ENCODE peak calls at places on chromosomes 12 and 14, in nine cellular contexts. One of them, this sample, is unnamed. For H3K27me3 and H3K9me3, the result is how much of the 10 kb centered on the place peaks cover.

GRCh38 chr12:124232654-124232987 is 62.3 kb upstream of the RFLNA start:
- DNase-seq in colonic mucosa: no peak
- DNase-seq in PC-9: no peak
- DNase-seq in IMR-90: no peak
- DNase-seq in heart left ventricle: no peak
- DNase-seq in Karpas-422: no peak
- DNase-seq in uterus: no peak
- DNase-seq in mammary epithelial cell: no peak
- DNase-seq in H1: no peak
- DNase-seq in this sample: no peak

GRCh38 chr12:47219243-47219642 is 139.5 kb upstream of the AMIGO2 start:
- DNase-seq in colonic mucosa: no peak
- DNase-seq in PC-9: no peak
- DNase-seq in IMR-90: peak
- DNase-seq in heart left ventricle: no peak
- DNase-seq in Karpas-422: no peak
- DNase-seq in uterus: no peak
- DNase-seq in mammary epithelial cell: peak
- DNase-seq in H1: no peak
- DNase-seq in this sample: no peak

GRCh38 chr14:100607611-100607956 is 20.4 kb upstream of the BEGAIN start:
- DNase-seq in colonic mucosa: no peak
- DNase-seq in PC-9: no peak
- DNase-seq in IMR-90: no peak
- DNase-seq in heart left ventricle: no peak
- DNase-seq in Karpas-422: no peak
- DNase-seq in uterus: no peak
- DNase-seq in mammary epithelial cell: no peak
- DNase-seq in H1: no peak
- DNase-seq in this sample: peak

GRCh38 chr12:26097046-26097878 is 27.6 kb downstream of the BHLHE41 start:
- DNase-seq in colonic mucosa: peak
- DNase-seq in PC-9: peak
- DNase-seq in IMR-90: peak
- DNase-seq in heart left ventricle: peak
- DNase-seq in Karpas-422: peak
- DNase-seq in uterus: peak
- DNase-seq in mammary epithelial cell: peak
- DNase-seq in H1: no peak
- DNase-seq in this sample: peak

GRCh38 chr12:20625531-20625930 is 69.6 kb upstream of the SLCO1C1 start:
- DNase-seq in colonic mucosa: no peak
- DNase-seq in PC-9: no peak
- DNase-seq in IMR-90: no peak
- DNase-seq in heart left ventricle: no peak
- DNase-seq in Karpas-422: no peak
- DNase-seq in uterus: no peak
- DNase-seq in mammary epithelial cell: no peak
- DNase-seq in H1: no peak
- DNase-seq in this sample: no peak

GRCh38 chr14:29282169-29282568 is 515.6 kb downstream of the FOXG1 start:
- DNase-seq in colonic mucosa: no peak
- DNase-seq in PC-9: no peak
- DNase-seq in IMR-90: peak
- DNase-seq in heart left ventricle: no peak
- DNase-seq in Karpas-422: no peak
- DNase-seq in uterus: no peak
- DNase-seq in mammary epithelial cell: no peak
- DNase-seq in H1: no peak
- DNase-seq in this sample: no peak

GRCh38 chr14:37650356-37651037 is 55.1 kb downstream of the TTC6 start:
- DNase-seq in colonic mucosa: no peak
- DNase-seq in PC-9: no peak
- DNase-seq in IMR-90: peak
- DNase-seq in heart left ventricle: no peak
- DNase-seq in Karpas-422: peak
- DNase-seq in uterus: no peak
- DNase-seq in mammary epithelial cell: no peak
- DNase-seq in H1: no peak
- DNase-seq in this sample: no peak

GRCh38 chr12:14874882-14875281 is 10.8 kb downstream of the MGP start:
- DNase-seq in colonic mucosa: no peak
- DNase-seq in PC-9: no peak
- DNase-seq in IMR-90: peak
- DNase-seq in heart left ventricle: no peak
- DNase-seq in Karpas-422: no peak
- DNase-seq in uterus: no peak
- DNase-seq in mammary epithelial cell: no peak
- DNase-seq in H1: no peak
- DNase-seq in this sample: no peak

GRCh38 chr12:59808317-59808910 is 212.6 kb downstream of the SLC16A7 start:
- DNase-seq in colonic mucosa: no peak
- DNase-seq in PC-9: peak
- DNase-seq in IMR-90: peak
- DNase-seq in heart left ventricle: no peak
- DNase-seq in Karpas-422: peak
- DNase-seq in uterus: no peak
- DNase-seq in mammary epithelial cell: peak
- DNase-seq in H1: no peak
- DNase-seq in this sample: no peak

GRCh38 chr12:111766608-111767361 is at the start of gene ALDH2:
- DNase-seq in colonic mucosa: peak
- DNase-seq in PC-9: peak
- DNase-seq in IMR-90: peak
- DNase-seq in heart left ventricle: peak
- DNase-seq in Karpas-422: peak
- DNase-seq in uterus: peak
- DNase-seq in mammary epithelial cell: no peak
- DNase-seq in H1: peak
- DNase-seq in this sample: peak

GRCh38 chr12:77521458-77522115 is 309.1 kb upstream of the NAV3 start:
- DNase-seq in colonic mucosa: no peak
- DNase-seq in PC-9: no peak
- DNase-seq in IMR-90: no peak
- DNase-seq in heart left ventricle: no peak
- DNase-seq in Karpas-422: no peak
- DNase-seq in uterus: no peak
- DNase-seq in mammary epithelial cell: no peak
- DNase-seq in H1: no peak
- DNase-seq in this sample: no peak

GRCh38 chr14:54447231-54447692 is 6.1 kb upstream of the CNIH1 start:
- DNase-seq in colonic mucosa: peak
- DNase-seq in PC-9: peak
- DNase-seq in IMR-90: peak
- DNase-seq in heart left ventricle: no peak
- DNase-seq in Karpas-422: no peak
- DNase-seq in uterus: no peak
- DNase-seq in mammary epithelial cell: peak
- DNase-seq in H1: no peak
- DNase-seq in this sample: no peak

GRCh38 chr14:77310041-77310440 is 10.6 kb downstream of the POMT2 start:
- DNase-seq in colonic mucosa: no peak
- DNase-seq in PC-9: no peak
- DNase-seq in IMR-90: peak
- DNase-seq in heart left ventricle: no peak
- DNase-seq in Karpas-422: no peak
- DNase-seq in uterus: no peak
- DNase-seq in mammary epithelial cell: no peak
- DNase-seq in H1: no peak
- DNase-seq in this sample: no peak

GRCh38 chr14:68380304-68380840 is 412.5 kb downstream of the ZFP36L1 start:
- DNase-seq in colonic mucosa: no peak
- DNase-seq in PC-9: no peak
- DNase-seq in IMR-90: no peak
- DNase-seq in heart left ventricle: no peak
- DNase-seq in Karpas-422: no peak
- DNase-seq in uterus: no peak
- DNase-seq in mammary epithelial cell: no peak
- DNase-seq in H1: no peak
- DNase-seq in this sample: no peak

GRCh38 chr12:26044007-26044394 is 80.8 kb downstream of the BHLHE41 start:
- DNase-seq in colonic mucosa: no peak
- DNase-seq in PC-9: no peak
- DNase-seq in IMR-90: peak
- DNase-seq in heart left ventricle: no peak
- DNase-seq in Karpas-422: no peak
- DNase-seq in uterus: no peak
- DNase-seq in mammary epithelial cell: no peak
- DNase-seq in H1: no peak
- DNase-seq in this sample: no peak

GRCh38 chr12:21945002-21945401 is 3.8 kb upstream of the ABCC9 start:
- DNase-seq in colonic mucosa: no peak
- DNase-seq in PC-9: no peak
- DNase-seq in IMR-90: no peak
- DNase-seq in heart left ventricle: no peak
- DNase-seq in Karpas-422: no peak
- DNase-seq in uterus: no peak
- DNase-seq in mammary epithelial cell: no peak
- DNase-seq in H1: no peak
- DNase-seq in this sample: no peak

GRCh38 chr12:49347307-49348237 is 884 bp downstream of the DNAJC22 start:
- DNase-seq in colonic mucosa: peak
- DNase-seq in PC-9: no peak
- DNase-seq in IMR-90: peak
- DNase-seq in heart left ventricle: peak
- DNase-seq in Karpas-422: peak
- DNase-seq in uterus: peak
- DNase-seq in mammary epithelial cell: no peak
- DNase-seq in H1: no peak
- DNase-seq in this sample: peak

DNA sequence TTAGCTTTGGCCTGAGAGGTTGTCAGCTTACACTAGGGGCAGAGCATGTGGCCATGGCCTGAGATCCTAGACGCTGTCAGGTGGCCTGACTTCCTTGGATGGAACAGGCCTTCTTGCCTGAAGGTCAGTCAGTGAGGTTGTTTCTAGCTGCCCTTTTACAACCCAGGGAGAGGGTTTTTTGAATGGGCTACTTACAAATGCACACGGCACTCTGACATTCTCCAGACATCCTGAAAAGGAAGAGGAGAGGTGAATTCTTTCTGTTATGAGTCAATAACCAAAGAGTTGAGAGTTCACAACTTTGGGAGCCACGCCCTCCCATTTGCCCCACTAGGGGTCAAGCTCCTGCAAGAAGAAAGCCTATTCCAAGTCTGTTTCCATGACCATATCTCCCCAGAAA is 7.8 kb downstream of the KRT76 start:
- DNase-seq in colonic mucosa: no peak
- DNase-seq in PC-9: peak
- DNase-seq in IMR-90: no peak
- DNase-seq in heart left ventricle: no peak
- DNase-seq in Karpas-422: no peak
- DNase-seq in uterus: no peak
- DNase-seq in mammary epithelial cell: no peak
- DNase-seq in H1: no peak
- DNase-seq in this sample: no peak
- H3K27me3 ChIP-seq in colonic mucosa: under half
- H3K27me3 ChIP-seq in PC-9: under half
- H3K27me3 ChIP-seq in IMR-90: under half
- H3K27me3 ChIP-seq in heart left ventricle: under half
- H3K27me3 ChIP-seq in Karpas-422: under half
- H3K27me3 ChIP-seq in uterus: under half
- H3K27me3 ChIP-seq in mammary epithelial cell: under half
- H3K27me3 ChIP-seq in H1: under half
- H3K27me3 ChIP-seq in this sample: under half

GRCh38 chr12:34398706-34399630 is 376.7 kb downstream of the ALG10 start:
- DNase-seq in colonic mucosa: peak
- DNase-seq in PC-9: no peak
- DNase-seq in IMR-90: no peak
- DNase-seq in heart left ventricle: peak
- DNase-seq in Karpas-422: no peak
- DNase-seq in uterus: peak
- DNase-seq in mammary epithelial cell: no peak
- DNase-seq in H1: no peak
- DNase-seq in this sample: peak
- H3K9me3 ChIP-seq in colonic mucosa: under half
- H3K9me3 ChIP-seq in PC-9: under half
- H3K9me3 ChIP-seq in IMR-90: half or more
- H3K9me3 ChIP-seq in heart left ventricle: under half
- H3K9me3 ChIP-seq in Karpas-422: under half
- H3K9me3 ChIP-seq in uterus: under half
- H3K9me3 ChIP-seq in mammary epithelial cell: under half
- H3K9me3 ChIP-seq in H1: half or more
- H3K9me3 ChIP-seq in this sample: under half

DNA sequence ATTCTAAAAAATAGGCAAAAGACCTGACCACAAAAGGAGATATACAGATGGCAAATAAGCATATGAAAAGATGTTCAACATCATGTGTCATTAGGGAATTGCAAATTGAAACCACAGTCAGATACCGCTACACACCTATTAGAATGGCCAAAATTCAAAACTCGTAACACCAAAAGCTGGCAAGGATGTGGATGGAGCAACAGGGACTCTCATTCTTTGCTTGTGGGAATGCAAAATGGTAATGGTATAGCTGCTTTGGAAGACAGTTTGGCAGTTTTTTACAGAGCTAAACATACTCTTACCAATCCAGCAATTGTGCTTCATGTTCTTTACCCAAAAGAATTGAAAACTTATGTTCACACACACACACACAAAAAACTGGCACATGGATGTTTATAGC is 8.2 kb upstream of the HMGA2 start:
- DNase-seq in colonic mucosa: no peak
- DNase-seq in PC-9: no peak
- DNase-seq in IMR-90: no peak
- DNase-seq in heart left ventricle: no peak
- DNase-seq in Karpas-422: no peak
- DNase-seq in uterus: no peak
- DNase-seq in mammary epithelial cell: no peak
- DNase-seq in H1: no peak
- DNase-seq in this sample: no peak
- H3K27me3 ChIP-seq in colonic mucosa: under half
- H3K27me3 ChIP-seq in PC-9: under half
- H3K27me3 ChIP-seq in IMR-90: under half
- H3K27me3 ChIP-seq in heart left ventricle: under half
- H3K27me3 ChIP-seq in Karpas-422: under half
- H3K27me3 ChIP-seq in uterus: under half
- H3K27me3 ChIP-seq in mammary epithelial cell: under half
- H3K27me3 ChIP-seq in H1: under half
- H3K27me3 ChIP-seq in this sample: under half

DNA sequence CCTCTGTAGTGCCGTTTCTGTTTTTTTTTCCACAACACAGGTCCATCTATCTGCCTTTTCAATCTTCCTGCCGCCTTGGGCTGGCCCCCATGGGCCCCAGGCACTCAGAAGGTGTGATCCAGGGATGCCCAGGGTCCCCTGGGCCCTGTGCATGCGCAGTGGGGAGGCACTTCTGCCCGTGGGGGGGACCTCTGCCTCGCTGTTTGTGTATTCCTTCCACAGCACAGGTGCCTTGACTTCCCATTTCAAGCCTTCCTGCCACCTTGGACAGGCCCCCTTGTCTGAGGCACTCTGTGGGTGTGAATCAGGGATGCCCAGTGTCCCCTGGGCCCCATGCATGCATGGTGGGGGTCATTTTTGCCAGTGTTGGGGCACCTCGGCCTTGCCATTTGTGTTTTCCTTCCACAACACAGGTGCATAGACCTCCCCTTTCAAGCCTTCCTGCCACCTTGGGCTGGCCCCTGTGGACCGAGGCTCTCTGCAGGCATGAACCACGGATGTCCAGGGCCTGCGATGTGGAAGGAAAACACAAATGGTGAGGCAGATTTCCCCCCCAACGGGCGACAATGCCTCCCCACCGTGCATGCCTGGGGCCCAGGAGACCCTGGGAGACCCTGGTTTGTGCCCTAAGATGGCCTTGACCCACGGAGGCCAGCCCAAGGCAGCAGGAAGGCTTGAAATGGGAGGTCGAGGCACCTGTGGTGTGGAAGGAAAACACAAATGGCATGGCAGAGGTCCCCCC is 366.5 kb downstream of the ALG10 start:
- DNase-seq in colonic mucosa: no peak
- DNase-seq in PC-9: no peak
- DNase-seq in IMR-90: no peak
- DNase-seq in heart left ventricle: no peak
- DNase-seq in Karpas-422: no peak
- DNase-seq in uterus: no peak
- DNase-seq in mammary epithelial cell: no peak
- DNase-seq in H1: no peak
- DNase-seq in this sample: no peak
- H3K9me3 ChIP-seq in colonic mucosa: under half
- H3K9me3 ChIP-seq in PC-9: under half
- H3K9me3 ChIP-seq in IMR-90: half or more
- H3K9me3 ChIP-seq in heart left ventricle: under half
- H3K9me3 ChIP-seq in Karpas-422: under half
- H3K9me3 ChIP-seq in uterus: under half
- H3K9me3 ChIP-seq in mammary epithelial cell: half or more
- H3K9me3 ChIP-seq in H1: half or more
- H3K9me3 ChIP-seq in this sample: under half

This sample was measured in pancreas.